ENCODE peak calls at places on chromosomes 3 and 15, in four cellular contexts. Z is tibial artery; Y is activated naive CD4-positive, alpha-beta T cell; L is CD8-positive, alpha-beta memory T cell. X is an unnamed sample.

GRCh38 chr15:43376017-43376705 is 5.3 kb downstream of the TUBGCP4 start:
- DNase-seq in Y (no peak), Z (no peak), L (peak), X (no peak)

GRCh38 chr15:91548588-91548987 is 304.9 kb upstream of the SLCO3A1 start:
- DNase-seq in Y (no peak), L (no peak), Z (no peak), X (peak)

GRCh38 chr3:151047636-151048035 is 37.8 kb upstream of the MED12L start:
- DNase-seq in Y (no peak), L (no peak), Z (no peak), X (no peak)

GRCh38 chr15:31456329-31457060 is 129.9 kb downstream of the KLF13 start:
- DNase-seq in L (no peak), Y (no peak), Z (no peak), X (no peak)

GRCh38 chr3:63867225-63867624 is 3.6 kb downstream of the ATXN7 start:
- DNase-seq in L (no peak), Z (no peak), Y (no peak), X (no peak)

GRCh38 chr3:168671091-168671490 is 575.4 kb upstream of the GOLIM4 start:
- DNase-seq in Y (no peak), Z (no peak), L (no peak), X (no peak)

GRCh38 chr3:77815467-77815866 is 775.6 kb downstream of the ROBO2 start:
- DNase-seq in L (no peak), Z (no peak), Y (no peak), X (no peak)

GRCh38 chr3:123449986-123450474 is 1.1 kb upstream of the ADCY5 start:
- DNase-seq in Z (no peak), L (no peak), Y (no peak), X (peak)

GRCh38 chr3:65995030-65995429 is 43.7 kb downstream of the MAGI1 start:
- DNase-seq in Y (no peak), L (no peak), Z (no peak), X (no peak)

GRCh38 chr3:97778152-97778551 is 13.6 kb downstream of the ARL6 start:
- DNase-seq in Y (no peak), Z (no peak), L (no peak), X (no peak)

GRCh38 chr3:14989943-14990753 is 42.8 kb downstream of the NR2C2 start:
- DNase-seq in Y (no peak), L (no peak), Z (no peak), X (peak)

GRCh38 chr3:52090131-52090548 is 33.8 kb upstream of the DUSP7 start:
- DNase-seq in Z (peak), Y (no peak), L (no peak), X (no peak)

GRCh38 chr15:29822100-29822684 is at the start of gene TJP1:
- DNase-seq in L (no peak), Z (peak), Y (no peak), X (peak)

GRCh38 chr3:129614927-129615363 is 8.5 kb upstream of the PLXND1 start:
- DNase-seq in L (no peak), Z (no peak), Y (no peak), X (peak)

GRCh38 chr3:184568918-184569829 is 7.6 kb downstream of the EPHB3 start:
- DNase-seq in Y (no peak), Z (peak), L (no peak), X (peak)